ENCODE peak calls at places on chromosomes 6 and 20, in eight cellular contexts. D is globus pallidus, A is nephron progenitor cell, E is amniotic stem cell, J is GM23338, Y is fibroblast of the aortic adventitia, Q is HFFc6, M is heart right ventricle. X is an unnamed sample.

GRCh38 chr6:42352856-42353564 is 98.7 kb downstream of the TRERF1 start:
- DNase-seq in A (no peak), Q (peak), E (peak), J (no peak), D (no peak), Y (peak), M (no peak), X (no peak)

GRCh38 chr6:131946992-131947955 is 3.9 kb downstream of the CCN2 start:
- DNase-seq in A (no peak), E (no peak), Q (peak), M (no peak), J (no peak), D (no peak), Y (peak), X (no peak)

GRCh38 chr6:2831392-2831791 is 10.3 kb downstream of the SERPINB1 start:
- DNase-seq in J (no peak), D (no peak), M (no peak), Y (no peak), A (no peak), Q (no peak), E (no peak), X (no peak)

GRCh38 chr6:14661188-14661587 is 543.6 kb downstream of the CD83 start:
- DNase-seq in Q (no peak), E (no peak), Y (peak), A (no peak), J (no peak), M (no peak), D (no peak), X (no peak)

GRCh38 chr20:62401331-62401779 is 5.7 kb downstream of the CABLES2 start:
- DNase-seq in A (peak), D (no peak), Q (no peak), Y (no peak), M (no peak), J (peak), E (no peak), X (no peak)

GRCh38 chr6:14858808-14859207 is 387.1 kb upstream of the JARID2 start:
- DNase-seq in Q (no peak), D (no peak), M (no peak), Y (no peak), E (no peak), J (no peak), A (no peak), X (no peak)

GRCh38 chr6:136309171-136309570 is 19.5 kb upstream of the BCLAF1 start:
- DNase-seq in J (no peak), Q (no peak), E (no peak), D (no peak), M (no peak), Y (no peak), A (no peak), X (no peak)

GRCh38 chr20:41524980-41525613 is 93.1 kb downstream of the CHD6 start:
- DNase-seq in J (no peak), A (no peak), M (peak), Y (peak), Q (peak), E (no peak), D (no peak), X (peak)

GRCh38 chr6:129605962-129606361 is 104.0 kb downstream of the ARHGAP18 start:
- DNase-seq in J (no peak), D (no peak), A (no peak), Y (no peak), Q (no peak), E (no peak), M (no peak), X (no peak)

GRCh38 chr20:9025643-9026042 is 43.2 kb upstream of the PLCB4 start:
- DNase-seq in J (no peak), E (no peak), M (no peak), Y (peak), A (no peak), D (no peak), Q (peak), X (no peak)

GRCh38 chr6:47047097-47047478 is 5.0 kb upstream of the ADGRF1 start:
- DNase-seq in Q (no peak), A (no peak), M (no peak), Y (no peak), E (no peak), D (no peak), J (no peak), X (no peak)

GRCh38 chr6:32830936-32831335 is 7.6 kb downstream of the TAP2 start:
- DNase-seq in J (no peak), Y (no peak), Q (no peak), A (no peak), E (no peak), D (no peak), M (no peak), X (no peak)

GRCh38 chr6:95574811-95575210 is 2.5 kb upstream of the MANEA start:
- DNase-seq in Q (peak), E (no peak), J (no peak), Y (peak), M (no peak), D (no peak), A (no peak), X (peak)

X was measured in prostate gland.